ENCODE peak calls at places on chromosomes 2 and 18, in six cellular contexts. V is heart right ventricle, M is tibial artery, X is Peyer's patch, B is HCT116, O is GM12878. K is an unnamed sample.

GRCh38 chr2:112143150-112143549 is 5.0 kb downstream of the FBLN7 start:
- DNase-seq in V (no peak), M (no peak), X (no peak), B (no peak), O (no peak), K (no peak)

GRCh38 chr18:31079973-31080372 is 22.2 kb downstream of the DSC2 start:
- DNase-seq in V (no peak), M (no peak), X (no peak), B (no peak), O (no peak), K (no peak)

GRCh38 chr2:199951023-199951422 is 4.3 kb downstream of the TYW5 start:
- DNase-seq in V (no peak), M (no peak), X (no peak), B (no peak), O (no peak), K (no peak)

GRCh38 chr2:55232863-55233657 is 572 bp downstream of the RPS27A start:
- DNase-seq in V (no peak), M (peak; percentile 66), X (peak; percentile 66), B (no peak), O (no peak), K (peak; percentile 76)

GRCh38 chr2:218648473-218649100 is 10.8 kb downstream of the ZNF142 start:
- DNase-seq in V (no peak), M (no peak), X (peak; percentile 63), B (peak; percentile 32), O (no peak), K (no peak)

GRCh38 chr2:237475704-237476107 is 11.3 kb upstream of the MLPH start:
- DNase-seq in V (no peak), M (no peak), X (no peak), B (no peak), O (no peak), K (no peak)

GRCh38 chr2:146964494-146964893 is 880.3 kb upstream of the ACVR2A start:
- DNase-seq in V (no peak), M (no peak), X (no peak), B (no peak), O (no peak), K (no peak)

GRCh38 chr2:100721693-100722092 is 98.2 kb upstream of the NPAS2 start:
- DNase-seq in V (no peak), M (no peak), X (no peak), B (no peak), O (no peak), K (no peak)

GRCh38 chr2:62071126-62071598 is 124.8 kb upstream of the B3GNT2 start:
- DNase-seq in V (no peak), M (no peak), X (no peak), B (no peak), O (no peak), K (no peak)

GRCh38 chr2:31108887-31109286 is 29.4 kb downstream of the GALNT14 start:
- DNase-seq in V (no peak), M (no peak), X (no peak), B (no peak), O (no peak), K (no peak)

GRCh38 chr2:36408198-36408703 is 52.7 kb downstream of the CRIM1 start:
- DNase-seq in V (no peak), M (no peak), X (no peak), B (no peak), O (no peak), K (no peak)

GRCh38 chr18:80252136-80252535 is 4.8 kb upstream of the PARD6G start:
- DNase-seq in V (no peak), M (no peak), X (no peak), B (no peak), O (no peak), K (no peak)

GRCh38 chr2:112004246-112004645 is 50.8 kb upstream of the TMEM87B start:
- DNase-seq in V (peak; percentile 33), M (peak; percentile 82), X (no peak), B (no peak), O (peak; percentile 12), K (peak; percentile 24)

GRCh38 chr2:63591566-63592175 is 2.9 kb downstream of the MDH1 start:
- DNase-seq in V (no peak), M (no peak), X (no peak), B (no peak), O (no peak), K (no peak)

GRCh38 chr2:26318950-26319349 is 27.0 kb upstream of the SELENOI start:
- DNase-seq in V (no peak), M (no peak), X (no peak), B (no peak), O (no peak), K (no peak)

GRCh38 chr2:99949530-99949929 is 192.9 kb downstream of the AFF3 start:
- DNase-seq in V (no peak), M (no peak), X (no peak), B (no peak), O (no peak), K (no peak)

GRCh38 chr2:169711751-169712509 is 17.7 kb downstream of the PHOSPHO2 start:
- DNase-seq in V (no peak), M (no peak), X (peak; percentile 54), B (no peak), O (no peak), K (no peak)

GRCh38 chr2:94999431-94999883 is 26.1 kb upstream of the MAL start:
- DNase-seq in V (no peak), M (peak; percentile 24), X (peak; percentile 31), B (no peak), O (no peak), K (no peak)

GRCh38 chr2:42800461-42800962 is 8.1 kb upstream of the HAAO start:
- DNase-seq in V (no peak), M (no peak), X (no peak), B (no peak), O (no peak), K (no peak)

GRCh38 chr2:164952057-164952702 is 3.1 kb downstream of the SLC38A11 start:
- DNase-seq in V (no peak), M (no peak), X (no peak), B (no peak), O (no peak), K (no peak)

GRCh38 chr18:44036500-44036899 is 644.2 kb upstream of the SETBP1 start:
- DNase-seq in V (peak; percentile 30), M (no peak), X (no peak), B (no peak), O (no peak), K (no peak)

GRCh38 chr18:13456736-13457271 is 238.2 kb downstream of the LDLRAD4 start:
- DNase-seq in V (no peak), M (peak; percentile 45), X (no peak), B (no peak), O (no peak), K (peak; percentile 36)

GRCh38 chr2:102839668-102840388 is 78.0 kb downstream of the TMEM182 start:
- DNase-seq in V (no peak), M (no peak), X (no peak), B (peak; percentile 22), O (peak; percentile 3), K (no peak)

GRCh38 chr2:105156166-105156565 is 85.4 kb upstream of the GPR45 start:
- DNase-seq in V (no peak), M (no peak), X (no peak), B (no peak), O (no peak), K (no peak)

GRCh38 chr18:74450626-74451025 is 6.5 kb downstream of the DIPK1C start:
- DNase-seq in V (peak; percentile 44), M (peak; percentile 50), X (no peak), B (no peak), O (no peak), K (no peak)

GRCh38 chr2:157301323-157301722 is 24.3 kb downstream of the ERMN start:
- DNase-seq in V (no peak), M (no peak), X (no peak), B (no peak), O (no peak), K (no peak)

GRCh38 chr2:157303612-157304011 is 22.0 kb downstream of the ERMN start:
- DNase-seq in V (no peak), M (no peak), X (no peak), B (no peak), O (no peak), K (no peak)

GRCh38 chr2:157305713-157306110 is 19.9 kb downstream of the ERMN start:
- DNase-seq in V (no peak), M (no peak), X (no peak), B (no peak), O (no peak), K (no peak)

GRCh38 chr2:157304811-157305712 is 20.6 kb downstream of the ERMN start:
- DNase-seq in V (no peak), M (no peak), X (no peak), B (no peak), O (no peak), K (no peak)

GRCh38 chr2:157302492-157303099 is 23.0 kb downstream of the ERMN start:
- DNase-seq in V (no peak), M (no peak), X (no peak), B (peak; percentile 13), O (peak; percentile 21), K (no peak)
- TF ChIP-seq CTCF in V (peak; percentile 56), M (peak; percentile 62), X (peak; percentile 73), B (peak; percentile 78), O (peak; percentile 62), K (peak; percentile 64)

GRCh38 chr2:85810376-85811172 is 56.8 kb downstream of the ATOH8 start:
- DNase-seq in V (no peak), M (peak; percentile 68), X (no peak), B (no peak), O (no peak), K (peak; percentile 69)
- H3K27ac ChIP-seq in V (peak overlapping the region; percentile 59), M (peak overlapping the region; percentile 80), X (no peak overlapping the region), B (no peak overlapping the region), O (no peak overlapping the region), K (peak overlapping the region; percentile 78)

GRCh38 chr18:26207937-26208336 is 18.3 kb upstream of the TAF4B start:
- DNase-seq in V (no peak), M (no peak), X (no peak), B (no peak), O (no peak), K (no peak)
- H3K4me3 ChIP-seq in V (no peak overlapping the region), M (no peak overlapping the region), X (no peak overlapping the region), B (no peak overlapping the region), O (no peak overlapping the region), K (no peak overlapping the region)

DNA sequence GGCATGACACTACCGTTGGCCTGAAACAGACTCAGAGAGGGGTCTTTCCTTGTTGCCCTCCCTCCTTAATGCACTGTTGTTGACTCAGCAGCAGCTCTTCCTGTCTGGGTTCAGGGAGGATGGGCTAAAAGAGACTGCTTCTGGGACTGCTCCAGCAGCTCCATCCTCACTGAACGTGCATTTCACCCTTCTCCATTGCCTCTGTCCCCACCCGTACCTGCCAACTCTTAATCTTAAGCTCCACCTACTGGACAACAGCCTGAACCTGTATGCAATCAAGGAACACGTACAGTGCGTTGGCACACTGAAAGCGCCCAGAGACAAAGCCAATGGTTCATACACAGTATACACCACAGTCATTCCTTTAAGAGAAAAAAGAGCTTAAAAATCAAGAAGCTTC is 230.8 kb upstream of the RAB6C start:
- DNase-seq in V (no peak), M (no peak), X (no peak), B (peak; percentile 18), O (no peak), K (no peak)
- TF ChIP-seq CTCF in V (no peak), M (no peak), X (peak; percentile 6), B (peak; percentile 51), O (no peak), K (no peak)

DNA sequence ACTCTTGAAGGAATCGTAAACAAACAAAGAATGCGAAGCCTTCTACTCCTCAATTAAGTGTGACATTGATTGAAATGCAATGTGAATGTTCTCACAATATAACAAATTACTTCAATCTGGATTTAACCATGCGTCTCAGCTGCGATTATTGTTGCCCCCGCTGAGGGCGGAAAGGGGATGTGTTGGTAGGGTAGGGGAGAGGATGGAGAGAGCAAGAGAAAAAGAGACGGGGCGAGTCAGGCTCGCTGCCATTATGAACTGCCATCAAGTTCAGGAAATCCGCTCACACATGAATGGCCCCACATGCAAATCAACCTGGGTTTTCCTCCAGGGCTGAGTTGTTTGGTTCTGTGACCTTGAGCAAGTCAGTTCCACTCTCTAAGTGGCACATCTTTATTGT is 129.8 kb downstream of the PXDN start:
- DNase-seq in V (no peak), M (no peak), X (peak; percentile 4), B (no peak), O (no peak), K (no peak)
- H3K27ac ChIP-seq in V (no peak overlapping the region), M (no peak overlapping the region), X (no peak overlapping the region), B (no peak overlapping the region), O (no peak overlapping the region), K (no peak overlapping the region)

K was measured in coronary artery.